ENCODE peak calls at places on chromosomes 5 and 9, in four cellular contexts. One of them, this sample, is unnamed.

GRCh38 chr5:138752951-138753793 is at the start of gene CTNNA1:
- DNase-seq in heart left ventricle: peak; percentile 79
- DNase-seq in sigmoid colon: peak; percentile 89
- DNase-seq in stomach: peak; percentile 82
- DNase-seq in this sample: peak; percentile 79

GRCh38 chr9:76198336-76198735 is 195.9 kb downstream of the RFK start:
- DNase-seq in stomach: no peak
- DNase-seq in heart left ventricle: no peak
- DNase-seq in sigmoid colon: no peak
- DNase-seq in this sample: no peak

GRCh38 chr9:95030344-95030743 is 287.2 kb downstream of the FANCC start:
- DNase-seq in stomach: no peak
- DNase-seq in heart left ventricle: no peak
- DNase-seq in sigmoid colon: no peak
- DNase-seq in this sample: no peak

GRCh38 chr5:55694152-55694830 is 17.8 kb downstream of the SLC38A9 start:
- DNase-seq in sigmoid colon: no peak
- DNase-seq in stomach: no peak
- DNase-seq in heart left ventricle: no peak
- DNase-seq in this sample: no peak

GRCh38 chr9:128927731-128928411 is 7.1 kb downstream of the PHYHD1 start:
- DNase-seq in heart left ventricle: peak; percentile 60
- DNase-seq in sigmoid colon: no peak
- DNase-seq in stomach: peak; percentile 67
- DNase-seq in this sample: peak; percentile 49

GRCh38 chr9:112898872-112899281 is 8.2 kb upstream of the SLC46A2 start:
- DNase-seq in stomach: no peak
- DNase-seq in sigmoid colon: no peak
- DNase-seq in heart left ventricle: no peak
- DNase-seq in this sample: no peak

GRCh38 chr5:147234098-147234824 is 565 bp upstream of the STK32A start:
- DNase-seq in stomach: no peak
- DNase-seq in heart left ventricle: no peak
- DNase-seq in sigmoid colon: peak; percentile 59
- DNase-seq in this sample: no peak

GRCh38 chr5:59007460-59008063 is 424.7 kb downstream of the RAB3C start:
- DNase-seq in sigmoid colon: no peak
- DNase-seq in stomach: no peak
- DNase-seq in heart left ventricle: no peak
- DNase-seq in this sample: no peak

GRCh38 chr5:177306674-177307543 is 3.3 kb downstream of the PRELID1 start:
- DNase-seq in heart left ventricle: peak; percentile 36
- DNase-seq in sigmoid colon: no peak
- DNase-seq in stomach: no peak
- DNase-seq in this sample: no peak

GRCh38 chr9:33517373-33517772 is 6.7 kb upstream of the ANKRD18B start:
- DNase-seq in stomach: no peak
- DNase-seq in sigmoid colon: no peak
- DNase-seq in heart left ventricle: no peak
- DNase-seq in this sample: no peak

GRCh38 chr9:128057724-128058409 is 9.3 kb downstream of the NAIF1 start:
- DNase-seq in sigmoid colon: no peak
- DNase-seq in stomach: no peak
- DNase-seq in heart left ventricle: no peak
- DNase-seq in this sample: no peak

GRCh38 chr5:178640331-178641045 is 13.6 kb upstream of the CLK4 start:
- DNase-seq in stomach: no peak
- DNase-seq in sigmoid colon: no peak
- DNase-seq in heart left ventricle: no peak
- DNase-seq in this sample: no peak

GRCh38 chr5:51226420-51226735 is 156.9 kb upstream of the ISL1 start:
- DNase-seq in sigmoid colon: no peak
- DNase-seq in heart left ventricle: no peak
- DNase-seq in stomach: peak; percentile 26
- DNase-seq in this sample: no peak

GRCh38 chr5:64822329-64822728 is 53.6 kb downstream of the CWC27 start:
- DNase-seq in heart left ventricle: no peak
- DNase-seq in sigmoid colon: no peak
- DNase-seq in stomach: no peak
- DNase-seq in this sample: no peak

GRCh38 chr9:120841930-120842684 is 615 bp downstream of the PSMD5 start:
- DNase-seq in stomach: no peak
- DNase-seq in sigmoid colon: no peak
- DNase-seq in heart left ventricle: no peak
- DNase-seq in this sample: peak; percentile 30

GRCh38 chr5:56244676-56245075 is 11.5 kb upstream of the ANKRD55 start:
- DNase-seq in sigmoid colon: no peak
- DNase-seq in stomach: no peak
- DNase-seq in heart left ventricle: no peak
- DNase-seq in this sample: no peak

GRCh38 chr5:95715799-95716461 is 15.2 kb upstream of the RHOBTB3 start:
- DNase-seq in stomach: no peak
- DNase-seq in heart left ventricle: no peak
- DNase-seq in sigmoid colon: no peak
- DNase-seq in this sample: no peak

GRCh38 chr9:114786251-114786650 is 19.6 kb downstream of the TNFSF15 start:
- DNase-seq in sigmoid colon: no peak
- DNase-seq in stomach: no peak
- DNase-seq in heart left ventricle: no peak
- DNase-seq in this sample: peak; percentile 40

GRCh38 chr5:135437796-135438560 is 9.2 kb downstream of the DCANP1 start:
- DNase-seq in heart left ventricle: peak; percentile 91
- DNase-seq in stomach: peak; percentile 94
- DNase-seq in sigmoid colon: peak; percentile 90
- DNase-seq in this sample: peak; percentile 21

GRCh38 chr9:136618578-136619547 is 43.9 kb upstream of the EGFL7 start:
- DNase-seq in heart left ventricle: no peak
- DNase-seq in sigmoid colon: no peak
- DNase-seq in stomach: no peak
- DNase-seq in this sample: no peak

GRCh38 chr5:143106175-143106574 is 297.3 kb downstream of the NR3C1 start:
- DNase-seq in sigmoid colon: no peak
- DNase-seq in stomach: peak; percentile 39
- DNase-seq in heart left ventricle: peak; percentile 45
- DNase-seq in this sample: no peak

GRCh38 chr9:2015581-2016410 is 649 bp downstream of the SMARCA2 start:
- DNase-seq in heart left ventricle: peak; percentile 53
- DNase-seq in stomach: peak; percentile 65
- DNase-seq in sigmoid colon: peak; percentile 83
- DNase-seq in this sample: peak; percentile 29

GRCh38 chr9:29230931-29231330 is 1657.7 kb upstream of the C9orf72 start:
- DNase-seq in heart left ventricle: no peak
- DNase-seq in stomach: no peak
- DNase-seq in sigmoid colon: no peak
- DNase-seq in this sample: no peak

GRCh38 chr5:146130440-146131045 is 25.2 kb upstream of the PLAC8L1 start:
- DNase-seq in sigmoid colon: no peak
- DNase-seq in stomach: no peak
- DNase-seq in heart left ventricle: no peak
- DNase-seq in this sample: no peak

GRCh38 chr5:149310488-149310887 is 34.8 kb upstream of the GRPEL2 start:
- DNase-seq in sigmoid colon: no peak
- DNase-seq in heart left ventricle: no peak
- DNase-seq in stomach: no peak
- DNase-seq in this sample: no peak

GRCh38 chr5:149314571-149315111 is 30.7 kb upstream of the GRPEL2 start:
- DNase-seq in heart left ventricle: no peak
- DNase-seq in stomach: no peak
- DNase-seq in sigmoid colon: no peak
- DNase-seq in this sample: no peak

GRCh38 chr5:149309354-149309753 is 35.9 kb upstream of the GRPEL2 start:
- DNase-seq in stomach: no peak
- DNase-seq in sigmoid colon: no peak
- DNase-seq in heart left ventricle: no peak
- DNase-seq in this sample: no peak

GRCh38 chr5:149313151-149313841 is 32.0 kb upstream of the GRPEL2 start:
- DNase-seq in heart left ventricle: no peak
- DNase-seq in sigmoid colon: no peak
- DNase-seq in stomach: no peak
- DNase-seq in this sample: no peak

DNA sequence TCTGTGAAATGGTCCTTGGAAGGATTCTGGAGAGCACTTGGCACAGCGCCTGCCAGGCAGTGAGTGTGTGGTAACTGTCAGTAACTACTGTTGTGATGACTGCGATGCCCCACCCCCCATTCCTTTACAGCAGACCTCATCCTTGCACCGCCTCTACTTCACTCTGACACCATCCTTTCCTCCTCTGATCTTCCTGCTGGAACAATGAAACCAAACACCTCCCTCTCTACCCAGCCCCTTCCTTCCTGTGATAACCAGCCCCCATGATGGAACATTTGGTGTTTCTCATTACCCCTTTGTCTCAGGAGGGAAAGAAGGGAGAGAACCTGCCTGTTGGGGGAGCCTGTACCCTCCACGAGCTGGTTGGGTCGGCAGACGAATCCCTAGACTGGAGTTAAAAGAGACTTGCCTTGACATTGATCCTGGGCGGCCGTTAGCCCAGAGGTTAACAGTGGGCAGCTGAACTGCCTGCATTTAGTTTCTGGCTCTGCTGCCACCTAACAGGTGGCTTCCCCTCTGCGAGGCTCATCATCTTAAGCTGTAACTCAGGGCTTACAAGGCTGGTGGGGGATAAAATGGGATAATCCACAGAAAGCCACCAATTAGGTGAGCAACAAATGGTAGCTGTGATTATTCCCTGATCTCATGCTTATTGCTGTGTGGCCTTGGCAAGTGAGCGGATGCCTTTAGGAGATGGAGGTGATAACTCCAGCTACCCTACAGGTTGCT is 34.2 kb upstream of the GRPEL2 start:
- DNase-seq in stomach: no peak
- DNase-seq in sigmoid colon: no peak
- DNase-seq in heart left ventricle: peak; percentile 54
- DNase-seq in this sample: no peak
- H3K36me3 ChIP-seq in stomach: peaks cover 3% of the 10 kb centered on the region
- H3K36me3 ChIP-seq in sigmoid colon: no peaks in the 10 kb centered on the region
- H3K36me3 ChIP-seq in heart left ventricle: peaks cover 99% of the 10 kb centered on the region
- H3K36me3 ChIP-seq in this sample: no peaks in the 10 kb centered on the region

GRCh38 chr9:25678147-25678666 is at the start of gene TUSC1:
- DNase-seq in stomach: peak; percentile 75
- DNase-seq in heart left ventricle: peak; percentile 90
- DNase-seq in sigmoid colon: peak; percentile 93
- DNase-seq in this sample: peak; percentile 74
- TF ChIP-seq POLR2A in stomach: no peak
- TF ChIP-seq POLR2A in heart left ventricle: no peak
- TF ChIP-seq POLR2A in sigmoid colon: no peak
- TF ChIP-seq POLR2A in this sample: peak; percentile 36

DNA sequence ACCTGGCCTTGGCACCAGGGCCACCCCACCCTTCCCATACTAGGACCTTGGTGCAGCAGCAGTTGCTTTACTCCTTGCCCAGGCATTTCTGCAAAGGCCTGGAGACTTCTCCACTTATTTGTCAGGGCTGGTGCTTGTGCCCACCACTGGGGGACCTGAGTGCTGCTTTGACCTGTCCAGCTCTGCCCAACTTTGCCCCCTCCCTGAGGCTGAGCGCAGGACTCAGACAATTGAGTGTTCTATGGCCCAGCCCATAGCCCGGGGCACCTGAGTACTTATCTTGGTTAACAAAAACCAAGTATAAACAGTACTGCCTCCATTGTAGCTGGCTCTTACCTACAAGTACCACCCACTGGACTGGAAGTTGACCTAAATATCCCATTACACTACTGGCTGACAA is 406.1 kb upstream of the CHD1 start:
- DNase-seq in stomach: no peak
- DNase-seq in heart left ventricle: no peak
- DNase-seq in sigmoid colon: no peak
- DNase-seq in this sample: no peak
- H3K9me3 ChIP-seq in stomach: peaks cover 6% of the 10 kb centered on the region
- H3K9me3 ChIP-seq in heart left ventricle: peaks cover 9% of the 10 kb centered on the region
- H3K9me3 ChIP-seq in sigmoid colon: peaks cover 4% of the 10 kb centered on the region
- H3K9me3 ChIP-seq in this sample: no peaks in the 10 kb centered on the region

DNA sequence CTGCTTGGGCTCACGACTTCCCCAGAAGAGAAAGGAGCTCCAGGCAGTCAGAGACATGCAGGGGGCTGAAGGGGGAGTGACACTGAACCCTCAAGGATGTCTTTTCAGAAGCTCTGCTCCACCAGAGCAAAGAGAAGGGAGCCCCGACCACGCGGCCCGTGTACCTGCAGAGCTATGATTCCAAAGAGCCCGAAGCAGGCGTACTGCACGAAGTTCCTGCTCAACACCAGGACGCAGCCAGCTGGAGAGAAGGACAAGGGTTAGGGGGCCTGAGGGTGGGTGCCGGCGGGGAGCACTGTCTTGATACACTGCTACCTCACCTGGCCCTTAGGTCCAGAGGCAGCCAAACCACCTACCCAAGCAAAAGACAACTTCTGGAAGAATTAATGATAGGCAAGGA is 9.4 kb downstream of the SURF4 start:
- DNase-seq in heart left ventricle: no peak
- DNase-seq in sigmoid colon: no peak
- DNase-seq in stomach: no peak
- DNase-seq in this sample: no peak
- H3K36me3 ChIP-seq in heart left ventricle: peaks cover 68% of the 10 kb centered on the region
- H3K36me3 ChIP-seq in sigmoid colon: peaks cover 78% of the 10 kb centered on the region
- H3K36me3 ChIP-seq in stomach: peaks cover 78% of the 10 kb centered on the region
- H3K36me3 ChIP-seq in this sample: no peaks in the 10 kb centered on the region

This sample was measured in prostate gland.